ENCODE peak calls at places on chromosomes 3 and 15, in six cellular contexts. S is stomach, I is sigmoid colon, V is spleen, T is H1, O is prostate gland. C is an unnamed sample.

GRCh38 chr3:184085389-184085852 is 11.4 kb upstream of the HTR3E start:
- DNase-seq in S (no peak), I (no peak), V (no peak), T (no peak), O (no peak), C (no peak)

GRCh38 chr15:41258706-41259471 is 27.8 kb downstream of the CHP1 start:
- DNase-seq in S (peak), I (no peak), V (no peak), T (no peak), O (peak), C (no peak)

GRCh38 chr3:177576754-177577153 is 379.5 kb upstream of the TBL1XR1 start:
- DNase-seq in S (no peak), I (no peak), V (no peak), T (no peak), O (no peak), C (no peak)

GRCh38 chr3:113590983-113591382 is 58.6 kb downstream of the SIDT1 start:
- DNase-seq in S (no peak), I (no peak), V (no peak), T (no peak), O (no peak), C (no peak)

GRCh38 chr15:76840830-76841460 is 64.2 kb downstream of the SCAPER start:
- DNase-seq in S (no peak), I (no peak), V (no peak), T (no peak), O (no peak), C (no peak)

GRCh38 chr15:67091966-67092677 is 26.7 kb downstream of the SMAD3 start:
- DNase-seq in S (no peak), I (no peak), V (no peak), T (no peak), O (no peak), C (no peak)

GRCh38 chr15:97504031-97504430 is 456.5 kb upstream of the ARRDC4 start:
- DNase-seq in S (no peak), I (no peak), V (no peak), T (no peak), O (no peak), C (no peak)

GRCh38 chr3:97742036-97742435 is 22.5 kb upstream of the ARL6 start:
- DNase-seq in S (no peak), I (no peak), V (no peak), T (no peak), O (no peak), C (no peak)

GRCh38 chr15:69092159-69092558 is 68.3 kb upstream of the GLCE start:
- DNase-seq in S (no peak), I (no peak), V (no peak), T (no peak), O (no peak), C (no peak)

GRCh38 chr15:74869726-74870407 is 3.3 kb downstream of the SCAMP2 start:
- DNase-seq in S (peak), I (peak), V (peak), T (no peak), O (no peak), C (no peak)

GRCh38 chr15:70833897-70834765 is 19.8 kb downstream of the LARP6 start:
- DNase-seq in S (no peak), I (no peak), V (no peak), T (no peak), O (no peak), C (no peak)

GRCh38 chr15:75348563-75349350 is 1.9 kb downstream of the NEIL1 start:
- DNase-seq in S (peak), I (no peak), V (peak), T (peak), O (no peak), C (no peak)

GRCh38 chr3:16715281-16715680 is 110.1 kb upstream of the DAZL start:
- DNase-seq in S (no peak), I (no peak), V (no peak), T (no peak), O (no peak), C (no peak)

GRCh38 chr3:101676765-101677435 is at the start of gene ZBTB11:
- DNase-seq in S (peak), I (peak), V (peak), T (peak), O (peak), C (peak)
- TF ChIP-seq POLR2A in S (peak), I (peak), V (no peak), T (peak), O (peak), C (no peak)

DNA sequence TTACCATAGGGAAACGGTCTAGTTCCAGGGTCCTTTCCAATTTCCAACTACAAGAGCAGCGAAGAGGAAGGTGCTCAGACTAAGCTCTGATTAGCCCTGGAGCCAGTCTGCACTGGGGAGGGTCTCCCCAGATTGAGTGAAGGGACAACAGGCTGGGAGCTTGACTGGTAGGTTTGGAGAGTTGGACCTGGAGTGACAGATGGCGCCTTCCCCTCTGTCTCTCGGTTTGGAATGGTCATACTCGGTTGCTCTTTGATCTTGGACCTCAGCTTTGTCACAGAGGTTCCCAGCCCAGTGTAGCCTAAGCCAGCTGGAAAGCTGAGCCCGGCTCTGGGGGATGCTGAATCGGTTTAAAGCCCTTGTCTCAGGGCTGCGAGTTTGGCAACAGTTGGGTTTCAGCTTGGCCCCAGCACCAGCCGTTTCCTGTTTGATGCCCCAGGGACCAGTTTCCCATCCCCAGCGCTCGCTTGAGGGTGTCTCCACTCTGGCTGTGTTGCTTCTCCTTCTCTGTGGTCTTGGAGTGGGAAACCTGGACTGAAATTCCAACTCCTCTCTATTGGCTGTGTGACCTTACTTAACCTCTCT is 53.1 kb upstream of the ULK4 start:
- DNase-seq in S (peak), I (peak), V (peak), T (no peak), O (no peak), C (no peak)
- TF ChIP-seq POLR2AphosphoS5 in S (no peak), I (peak), V (no peak), T (no peak), O (no peak), C (no peak)

DNA sequence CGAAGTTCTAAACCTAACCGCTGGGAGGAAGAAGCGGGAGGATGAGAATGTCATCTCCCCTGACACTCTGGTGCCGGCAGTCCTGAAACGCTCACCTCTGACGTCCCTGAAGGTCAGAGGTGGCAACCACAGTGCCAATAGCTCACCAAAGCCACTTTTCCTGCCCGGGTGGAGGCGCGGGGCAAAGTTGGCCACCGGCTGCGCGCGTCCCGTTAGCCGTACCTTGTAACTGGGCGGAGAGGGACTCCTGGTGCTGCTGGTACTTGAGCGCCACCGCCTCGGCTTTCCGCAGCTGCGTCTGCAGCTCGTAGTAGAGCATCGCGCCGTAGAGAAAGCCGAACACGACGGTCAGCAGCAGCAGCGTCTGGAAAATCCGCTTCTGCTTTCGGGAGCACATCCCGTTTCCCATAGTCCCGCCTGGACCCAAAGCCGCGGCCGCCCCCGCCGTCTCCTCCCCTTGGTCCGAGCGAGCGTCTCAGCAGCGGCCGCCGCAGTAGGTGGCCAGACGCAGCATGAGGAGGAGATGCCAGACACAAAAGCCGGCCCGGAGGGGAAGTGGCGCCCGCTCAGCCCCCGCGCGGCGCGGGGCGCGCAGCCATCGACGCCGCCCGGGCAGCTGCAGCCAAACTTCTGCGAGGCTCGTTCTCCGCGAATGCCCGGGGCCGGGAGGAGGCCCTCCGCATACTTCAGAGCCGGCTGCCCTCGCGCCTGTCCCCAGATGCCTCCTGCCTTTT is 680 bp downstream of the GOLIM4 start:
- DNase-seq in S (peak), I (peak), V (peak), T (peak), O (peak), C (no peak)
- TF ChIP-seq CTCF in S (peak), I (peak), V (no peak), T (no peak), O (no peak), C (no peak)

GRCh38 chr3:156535798-156536197 is 19.1 kb downstream of the SSR3 start:
- DNase-seq in S (no peak), I (no peak), V (no peak), T (no peak), O (no peak), C (no peak)
- TF ChIP-seq POLR2A in S (no peak), I (no peak), V (no peak), T (no peak), O (no peak), C (no peak)

DNA sequence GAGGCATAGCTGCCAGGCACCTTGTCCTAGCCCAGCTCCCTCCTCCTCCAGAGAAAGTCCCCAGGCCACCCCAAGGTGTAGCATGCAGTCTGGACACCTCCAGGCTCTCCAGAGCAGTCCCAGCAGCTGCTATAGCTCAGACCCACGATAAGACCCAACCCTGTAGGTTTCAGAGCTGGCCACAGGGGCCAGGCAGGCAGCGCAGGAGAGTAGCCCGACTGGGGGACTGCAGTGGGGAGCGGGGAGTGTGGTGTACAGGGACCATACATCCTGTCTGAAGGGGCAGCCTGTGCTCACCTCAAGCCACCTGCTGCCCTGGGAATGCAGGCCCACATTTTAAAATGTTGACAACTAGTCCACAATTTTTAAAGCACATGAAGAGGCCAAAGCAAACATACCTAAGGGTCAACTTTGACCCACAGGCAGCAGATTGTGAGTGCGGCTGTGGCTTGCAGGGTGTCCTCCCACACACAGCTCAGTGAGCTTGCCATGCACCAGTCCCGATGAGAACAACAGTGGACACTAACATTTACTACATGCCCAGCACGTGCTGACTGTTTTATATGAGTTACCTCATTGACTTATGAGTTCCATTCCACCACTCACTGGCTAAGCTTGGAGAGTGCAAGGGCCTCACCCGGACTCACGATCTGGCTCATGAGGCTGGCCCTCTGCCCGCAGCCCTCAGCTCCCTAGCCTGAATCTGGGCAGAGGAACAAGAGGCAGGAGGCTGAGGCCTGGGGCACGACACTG is 81.4 kb downstream of the DNAJB8 start:
- DNase-seq in S (peak), I (peak), V (no peak), T (no peak), O (peak), C (no peak)
- TF ChIP-seq POLR2AphosphoS5 in S (no peak), I (peak), V (no peak), T (no peak), O (peak), C (peak)

GRCh38 chr15:72797338-72797689 is 13.8 kb upstream of the ADPGK start:
- DNase-seq in S (no peak), I (no peak), V (no peak), T (no peak), O (no peak), C (no peak)

GRCh38 chr15:72797834-72798233 is 14.3 kb upstream of the ADPGK start:
- DNase-seq in S (no peak), I (no peak), V (no peak), T (no peak), O (no peak), C (no peak)

GRCh38 chr15:72796210-72796514 is 12.6 kb upstream of the ADPGK start:
- DNase-seq in S (no peak), I (no peak), V (no peak), T (no peak), O (no peak), C (no peak)

GRCh38 chr15:72800819-72801481 is 17.4 kb upstream of the ADPGK start:
- DNase-seq in S (no peak), I (no peak), V (no peak), T (no peak), O (no peak), C (no peak)

DNA sequence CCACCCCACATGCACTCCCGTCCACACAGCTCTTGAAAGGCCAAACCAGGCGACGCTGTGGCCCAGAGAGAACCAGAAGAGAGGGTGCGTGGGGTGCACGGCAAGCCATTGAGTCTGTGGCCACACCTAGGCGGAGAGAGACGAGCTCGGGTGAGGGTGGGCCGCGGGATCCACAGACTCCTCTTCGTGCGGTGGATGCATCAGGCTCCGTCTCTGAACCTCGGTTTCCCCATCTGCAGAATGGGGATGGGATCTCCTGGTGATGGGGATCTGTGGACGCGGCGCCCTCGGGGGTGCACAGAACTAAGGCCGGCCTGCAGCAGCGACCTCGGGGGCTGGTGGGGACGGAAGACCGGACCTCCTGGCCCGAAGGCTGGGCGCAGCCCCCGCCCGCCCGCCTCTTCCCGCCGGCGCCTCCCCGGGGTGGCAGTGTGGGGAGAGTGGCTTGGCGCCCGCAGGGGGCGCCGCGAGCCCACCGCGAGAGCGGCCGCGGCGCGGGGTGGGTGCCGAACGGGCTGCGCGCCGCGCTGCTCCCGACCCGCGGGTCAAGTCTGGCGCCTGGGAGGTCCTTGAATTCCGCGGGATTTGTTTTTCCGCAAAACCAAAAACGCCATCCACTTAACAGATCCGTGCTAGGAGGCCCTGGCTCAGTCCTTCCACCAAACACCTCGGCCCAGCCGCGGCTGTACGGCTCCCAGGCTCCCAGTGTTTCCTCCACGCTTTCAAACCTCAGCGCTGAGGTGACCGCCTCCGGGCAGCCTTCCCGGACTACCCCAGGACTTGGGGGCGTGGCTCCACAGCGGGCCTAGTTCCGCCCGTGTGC is 13.2 kb upstream of the ADPGK start:
- DNase-seq in S (peak), I (no peak), V (peak), T (peak), O (no peak), C (no peak)
- TF ChIP-seq CTCF in S (no peak), I (peak), V (peak), T (peak), O (peak), C (peak)